ENCODE peak calls at places on chromosomes 12 and 14, in six cellular contexts. One of them, this sample, is unnamed.

GRCh38 chr12:127998936-127999467 is 268.0 kb upstream of the TMEM132C start:
- DNase-seq in lower lobe of right lung: no peak
- DNase-seq in RWPE1: no peak
- DNase-seq in upper lobe of left lung: no peak
- DNase-seq in B cell: no peak
- DNase-seq in mesothelial cell of epicardium: no peak
- DNase-seq in this sample: no peak

GRCh38 chr12:70645494-70646317 is 8.5 kb upstream of the PTPRB start:
- DNase-seq in lower lobe of right lung: peak; percentile 57
- DNase-seq in RWPE1: peak; percentile 86
- DNase-seq in upper lobe of left lung: peak; percentile 39
- DNase-seq in B cell: no peak
- DNase-seq in mesothelial cell of epicardium: no peak
- DNase-seq in this sample: no peak

GRCh38 chr14:60878536-60878935 is 102.3 kb downstream of the TRMT5 start:
- DNase-seq in lower lobe of right lung: no peak
- DNase-seq in RWPE1: no peak
- DNase-seq in upper lobe of left lung: no peak
- DNase-seq in B cell: no peak
- DNase-seq in mesothelial cell of epicardium: no peak
- DNase-seq in this sample: no peak

GRCh38 chr12:112126916-112127315 is 1.6 kb downstream of the TRAFD1 start:
- DNase-seq in lower lobe of right lung: no peak
- DNase-seq in RWPE1: no peak
- DNase-seq in upper lobe of left lung: peak; percentile 14
- DNase-seq in B cell: no peak
- DNase-seq in mesothelial cell of epicardium: no peak
- DNase-seq in this sample: no peak

GRCh38 chr14:99481745-99482099 is 513 bp downstream of the CCNK start:
- DNase-seq in lower lobe of right lung: no peak
- DNase-seq in RWPE1: peak; percentile 27
- DNase-seq in upper lobe of left lung: no peak
- DNase-seq in B cell: no peak
- DNase-seq in mesothelial cell of epicardium: no peak
- DNase-seq in this sample: no peak

GRCh38 chr12:125871811-125872594 is 806.8 kb downstream of the AACS start:
- DNase-seq in lower lobe of right lung: no peak
- DNase-seq in RWPE1: no peak
- DNase-seq in upper lobe of left lung: no peak
- DNase-seq in B cell: no peak
- DNase-seq in mesothelial cell of epicardium: no peak
- DNase-seq in this sample: no peak

GRCh38 chr14:36976571-36977023 is 195.8 kb downstream of the SLC25A21 start:
- DNase-seq in lower lobe of right lung: no peak
- DNase-seq in RWPE1: no peak
- DNase-seq in upper lobe of left lung: peak; percentile 40
- DNase-seq in B cell: no peak
- DNase-seq in mesothelial cell of epicardium: no peak
- DNase-seq in this sample: no peak

GRCh38 chr12:2460051-2460450 is 334.7 kb upstream of the FKBP4 start:
- DNase-seq in lower lobe of right lung: no peak
- DNase-seq in RWPE1: no peak
- DNase-seq in upper lobe of left lung: no peak
- DNase-seq in B cell: no peak
- DNase-seq in mesothelial cell of epicardium: no peak
- DNase-seq in this sample: no peak

GRCh38 chr14:104924421-104925213 is at the start of gene PLD4:
- DNase-seq in lower lobe of right lung: no peak
- DNase-seq in RWPE1: no peak
- DNase-seq in upper lobe of left lung: no peak
- DNase-seq in B cell: peak; percentile 75
- DNase-seq in mesothelial cell of epicardium: no peak
- DNase-seq in this sample: peak; percentile 47

GRCh38 chr14:61537567-61538463 is 157.5 kb upstream of the HIF1A start:
- DNase-seq in lower lobe of right lung: no peak
- DNase-seq in RWPE1: peak; percentile 97
- DNase-seq in upper lobe of left lung: peak; percentile 92
- DNase-seq in B cell: no peak
- DNase-seq in mesothelial cell of epicardium: no peak
- DNase-seq in this sample: peak; percentile 17

GRCh38 chr12:88957358-88957757 is 377.1 kb upstream of the KITLG start:
- DNase-seq in lower lobe of right lung: no peak
- DNase-seq in RWPE1: no peak
- DNase-seq in upper lobe of left lung: no peak
- DNase-seq in B cell: no peak
- DNase-seq in mesothelial cell of epicardium: no peak
- DNase-seq in this sample: no peak

GRCh38 chr14:57485635-57486034 is 8.0 kb downstream of the CCDC198 start:
- DNase-seq in lower lobe of right lung: no peak
- DNase-seq in RWPE1: no peak
- DNase-seq in upper lobe of left lung: no peak
- DNase-seq in B cell: no peak
- DNase-seq in mesothelial cell of epicardium: no peak
- DNase-seq in this sample: no peak

GRCh38 chr14:57487771-57488170 is 5.9 kb downstream of the CCDC198 start:
- DNase-seq in lower lobe of right lung: no peak
- DNase-seq in RWPE1: no peak
- DNase-seq in upper lobe of left lung: no peak
- DNase-seq in B cell: no peak
- DNase-seq in mesothelial cell of epicardium: no peak
- DNase-seq in this sample: no peak

GRCh38 chr14:57492859-57493258 is 798 bp downstream of the CCDC198 start:
- DNase-seq in lower lobe of right lung: no peak
- DNase-seq in RWPE1: peak; percentile 59
- DNase-seq in upper lobe of left lung: no peak
- DNase-seq in B cell: no peak
- DNase-seq in mesothelial cell of epicardium: no peak
- DNase-seq in this sample: no peak

DNA sequence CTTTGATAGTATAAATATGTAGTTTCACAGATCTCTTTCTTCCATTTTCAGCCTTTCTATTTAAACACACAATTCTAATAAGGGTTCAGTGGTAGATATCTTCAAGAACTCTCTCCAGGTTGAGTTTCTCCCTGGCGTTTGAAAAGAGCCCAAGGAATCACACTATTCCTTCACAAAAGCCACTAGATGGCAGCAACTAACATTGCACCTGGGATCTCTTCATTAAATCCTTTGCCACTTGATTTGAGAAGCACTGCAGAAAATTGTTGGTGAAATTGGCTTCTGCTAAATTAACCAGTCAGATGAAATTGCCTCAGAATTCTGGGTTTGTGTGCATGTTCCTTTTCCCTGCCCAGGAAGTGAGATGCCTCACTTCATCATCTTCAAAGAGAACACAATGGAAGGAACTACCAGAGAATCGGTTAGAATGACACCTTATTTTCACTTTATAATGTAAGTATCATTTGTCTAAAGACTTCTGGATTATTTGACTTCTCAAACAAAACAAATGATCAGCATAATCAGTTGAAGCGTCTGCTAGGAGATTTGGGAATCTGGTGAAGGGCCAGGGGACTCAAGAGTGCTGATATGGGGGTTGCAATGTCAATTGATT is 6.8 kb downstream of the CCDC198 start:
- DNase-seq in lower lobe of right lung: no peak
- DNase-seq in RWPE1: peak; percentile 50
- DNase-seq in upper lobe of left lung: no peak
- DNase-seq in B cell: no peak
- DNase-seq in mesothelial cell of epicardium: no peak
- DNase-seq in this sample: no peak
- TF ChIP-seq CTCF in lower lobe of right lung: peak; percentile 52
- TF ChIP-seq CTCF in RWPE1: peak; percentile 72
- TF ChIP-seq CTCF in upper lobe of left lung: peak; percentile 29
- TF ChIP-seq CTCF in B cell: no peak
- TF ChIP-seq CTCF in mesothelial cell of epicardium: peak; percentile 41
- TF ChIP-seq CTCF in this sample: peak; percentile 63

DNA sequence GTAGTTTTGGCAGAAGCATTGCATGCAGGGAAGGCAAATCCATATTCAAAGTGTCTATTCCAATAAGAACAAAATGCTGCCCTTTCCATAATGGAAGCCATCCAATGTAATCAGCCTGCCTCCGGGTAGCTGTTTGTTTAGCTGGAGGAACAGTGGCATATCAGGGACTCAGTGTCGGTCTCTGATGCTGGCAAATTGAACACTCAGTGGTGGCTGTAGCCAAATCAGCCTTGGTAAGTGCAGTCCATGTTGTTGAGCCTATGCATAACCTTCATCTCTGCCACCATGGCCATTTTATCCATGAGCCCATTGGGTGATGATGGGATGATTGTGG is 147.8 kb upstream of the MAX start:
- DNase-seq in lower lobe of right lung: no peak
- DNase-seq in RWPE1: no peak
- DNase-seq in upper lobe of left lung: no peak
- DNase-seq in B cell: no peak
- DNase-seq in mesothelial cell of epicardium: no peak
- DNase-seq in this sample: no peak
- TF ChIP-seq CTCF in lower lobe of right lung: no peak
- TF ChIP-seq CTCF in RWPE1: no peak
- TF ChIP-seq CTCF in upper lobe of left lung: no peak
- TF ChIP-seq CTCF in B cell: no peak
- TF ChIP-seq CTCF in mesothelial cell of epicardium: no peak
- TF ChIP-seq CTCF in this sample: no peak

GRCh38 chr12:55705802-55706402 is 1.8 kb downstream of the ITGA7 start:
- DNase-seq in lower lobe of right lung: no peak
- DNase-seq in RWPE1: no peak
- DNase-seq in upper lobe of left lung: no peak
- DNase-seq in B cell: peak; percentile 46
- DNase-seq in mesothelial cell of epicardium: no peak
- DNase-seq in this sample: peak; percentile 54
- TF ChIP-seq CTCF in lower lobe of right lung: no peak
- TF ChIP-seq CTCF in RWPE1: no peak
- TF ChIP-seq CTCF in upper lobe of left lung: no peak
- TF ChIP-seq CTCF in B cell: peak; percentile 41
- TF ChIP-seq CTCF in mesothelial cell of epicardium: no peak
- TF ChIP-seq CTCF in this sample: peak; percentile 45

GRCh38 chr12:6960291-6961277 is 9.4 kb downstream of the PTPN6 start:
- DNase-seq in lower lobe of right lung: no peak
- DNase-seq in RWPE1: no peak
- DNase-seq in upper lobe of left lung: no peak
- DNase-seq in B cell: peak; percentile 67
- DNase-seq in mesothelial cell of epicardium: no peak
- DNase-seq in this sample: peak; percentile 65
- TF ChIP-seq CTCF in lower lobe of right lung: no peak
- TF ChIP-seq CTCF in RWPE1: no peak
- TF ChIP-seq CTCF in upper lobe of left lung: peak; percentile 20
- TF ChIP-seq CTCF in B cell: peak; percentile 4
- TF ChIP-seq CTCF in mesothelial cell of epicardium: no peak
- TF ChIP-seq CTCF in this sample: peak; percentile 67

DNA sequence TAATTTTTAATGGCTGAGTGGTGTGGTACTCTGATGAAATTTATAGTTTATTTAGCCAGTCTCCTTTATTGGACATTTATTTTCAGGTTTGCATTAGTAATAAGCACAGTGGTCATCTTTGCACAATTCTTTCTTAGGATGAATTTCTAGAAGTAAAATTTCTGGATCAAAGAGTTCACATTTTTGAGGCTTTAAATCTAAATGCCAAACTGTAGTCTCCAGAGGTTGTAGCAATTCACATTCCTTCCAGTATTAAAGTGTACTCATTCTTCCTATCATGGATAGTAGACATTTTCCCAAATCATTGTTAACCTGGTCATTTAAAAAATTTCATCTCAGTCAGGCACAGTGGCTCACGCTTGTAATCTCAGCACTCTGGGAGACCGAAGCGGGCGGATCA is 24.8 kb downstream of the SLC39A9 start:
- DNase-seq in lower lobe of right lung: no peak
- DNase-seq in RWPE1: no peak
- DNase-seq in upper lobe of left lung: no peak
- DNase-seq in B cell: no peak
- DNase-seq in mesothelial cell of epicardium: no peak
- DNase-seq in this sample: no peak
- TF ChIP-seq CTCF in lower lobe of right lung: no peak
- TF ChIP-seq CTCF in RWPE1: no peak
- TF ChIP-seq CTCF in upper lobe of left lung: no peak
- TF ChIP-seq CTCF in B cell: no peak
- TF ChIP-seq CTCF in mesothelial cell of epicardium: no peak
- TF ChIP-seq CTCF in this sample: no peak

DNA sequence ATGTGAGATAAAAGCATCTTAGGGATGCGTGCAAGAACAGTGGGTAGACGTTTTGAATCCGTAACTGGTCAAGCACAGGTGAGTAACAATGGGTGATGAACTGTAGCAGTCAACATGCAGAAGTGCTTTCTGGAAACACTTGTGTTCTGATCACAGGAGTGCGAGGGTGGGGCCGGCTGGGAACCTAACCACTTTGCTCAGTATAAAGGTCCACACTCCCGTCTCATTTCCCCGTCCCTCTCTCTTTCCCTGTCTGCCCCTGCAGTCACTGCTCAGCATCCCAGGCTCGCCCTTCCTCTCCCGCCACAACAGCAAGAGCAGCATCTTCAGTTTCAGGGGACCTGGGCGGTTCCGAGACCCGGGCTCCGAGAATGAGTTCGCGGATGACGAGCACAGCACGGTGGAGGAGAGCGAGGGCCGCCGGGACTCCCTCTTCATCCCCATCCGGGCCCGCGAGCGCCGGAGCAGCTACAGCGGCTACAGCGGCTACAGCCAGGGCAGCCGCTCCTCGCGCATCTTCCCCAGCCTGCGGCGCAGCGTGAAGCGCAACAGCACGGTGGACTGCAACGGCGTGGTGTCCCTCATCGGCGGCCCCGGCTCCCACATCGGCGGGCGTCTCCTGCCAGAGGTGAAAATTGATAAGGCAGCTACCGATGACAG is 127.1 kb downstream of the FIGNL2 start:
- DNase-seq in lower lobe of right lung: peak; percentile 50
- DNase-seq in RWPE1: no peak
- DNase-seq in upper lobe of left lung: peak; percentile 21
- DNase-seq in B cell: no peak
- DNase-seq in mesothelial cell of epicardium: no peak
- DNase-seq in this sample: peak; percentile 33
- TF ChIP-seq CTCF in lower lobe of right lung: no peak
- TF ChIP-seq CTCF in RWPE1: no peak
- TF ChIP-seq CTCF in upper lobe of left lung: no peak
- TF ChIP-seq CTCF in B cell: no peak
- TF ChIP-seq CTCF in mesothelial cell of epicardium: no peak
- TF ChIP-seq CTCF in this sample: no peak

DNA sequence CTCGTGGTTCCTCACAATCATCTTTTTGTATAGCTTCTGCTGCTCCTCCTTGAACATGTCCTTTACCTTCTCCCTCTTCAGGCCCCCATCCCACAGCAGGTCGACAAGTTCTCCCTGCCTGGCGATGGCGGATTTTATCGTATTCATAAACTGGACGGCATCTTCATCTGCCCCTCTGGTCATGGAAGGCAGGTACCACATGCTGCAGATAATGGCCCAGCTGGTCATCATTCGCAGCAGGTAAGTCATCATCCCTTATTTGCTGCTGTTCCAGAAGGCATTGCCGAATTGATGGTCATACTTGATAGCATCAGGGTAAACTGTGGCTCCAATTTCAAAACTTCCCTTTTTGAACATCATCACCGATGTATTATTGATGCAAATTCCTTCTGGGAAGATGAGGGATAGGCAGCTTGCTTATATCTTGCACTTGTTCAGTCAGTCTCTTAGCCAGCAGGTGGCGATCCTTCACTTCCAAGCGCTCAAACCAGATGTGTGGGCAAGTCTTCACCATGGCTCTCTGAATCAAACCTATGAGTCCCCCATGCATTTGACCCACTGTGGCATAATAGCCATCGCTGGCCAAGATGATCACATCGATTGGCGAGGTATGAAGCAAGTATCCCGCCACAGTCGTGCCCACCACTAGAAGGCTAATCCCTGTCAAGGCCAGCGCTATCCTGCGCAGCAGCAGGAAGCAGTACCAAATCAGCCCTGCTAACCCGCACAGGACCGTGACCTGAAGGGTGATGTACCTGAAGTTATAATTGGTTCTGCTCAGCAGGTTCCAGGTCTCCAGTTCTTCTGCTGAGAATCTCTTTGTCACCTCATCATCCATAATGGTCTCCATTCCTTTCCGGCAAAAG is 381.5 kb upstream of the STXBP6 start:
- DNase-seq in lower lobe of right lung: no peak
- DNase-seq in RWPE1: no peak
- DNase-seq in upper lobe of left lung: no peak
- DNase-seq in B cell: no peak
- DNase-seq in mesothelial cell of epicardium: no peak
- DNase-seq in this sample: no peak
- TF ChIP-seq CTCF in lower lobe of right lung: peak; percentile 11
- TF ChIP-seq CTCF in RWPE1: no peak
- TF ChIP-seq CTCF in upper lobe of left lung: no peak
- TF ChIP-seq CTCF in B cell: no peak
- TF ChIP-seq CTCF in mesothelial cell of epicardium: no peak
- TF ChIP-seq CTCF in this sample: no peak

This sample was measured in GM13977.